ENCODE peak calls at places on chromosomes 12 and 14, in four cellular contexts. I, M, O and H are unnamed samples.
A peak's percentile ranks its signal among the peaks of the same experiment; 100 is the strongest.

GRCh38 chr12:2754208-2754607 is 40.6 kb upstream of the FKBP4 start:
- DNase-seq in I (no peak), M (no peak), O (no peak), H (no peak)

GRCh38 chr12:112427760-112428159 is 9.0 kb downstream of the PTPN11 start:
- DNase-seq in I (no peak), M (no peak), O (no peak), H (no peak)

GRCh38 chr12:132557969-132558856 is 52.2 kb downstream of the LRCOL1 start:
- DNase-seq in I (no peak), M (no peak), O (no peak), H (no peak)

GRCh38 chr12:90801776-90802175 is 153.2 kb downstream of the CCER1 start:
- DNase-seq in I (no peak), M (no peak), O (no peak), H (no peak)

GRCh38 chr14:67555518-67556090 is 22.5 kb downstream of the PLEKHH1 start:
- DNase-seq in I (peak; percentile 49), M (peak; percentile 15), O (no peak), H (no peak)

GRCh38 chr12:111792155-111792876 is 25.6 kb downstream of the ALDH2 start:
- DNase-seq in I (no peak), M (peak; percentile 83), O (no peak), H (no peak)

GRCh38 chr12:33006106-33006505 is 109.5 kb upstream of the PKP2 start:
- DNase-seq in I (no peak), M (no peak), O (no peak), H (no peak)

GRCh38 chr14:50943943-50944646 is at the start of gene PYGL:
- DNase-seq in I (peak; percentile 85), M (peak; percentile 71), O (peak; percentile 77), H (peak; percentile 77)

GRCh38 chr12:13061377-13061776 is 17.2 kb downstream of the FAM234B start:
- DNase-seq in I (no peak), M (no peak), O (no peak), H (no peak)

GRCh38 chr12:78185109-78185508 is 354.4 kb downstream of the NAV3 start:
- DNase-seq in I (no peak), M (no peak), O (no peak), H (no peak)

GRCh38 chr14:99879401-99880295 is 86.4 kb downstream of the EML1 start:
- DNase-seq in I (no peak), M (no peak), O (no peak), H (no peak)

GRCh38 chr12:96578526-96579125 is 89.2 kb downstream of the CFAP54 start:
- DNase-seq in I (peak; percentile 66), M (no peak), O (peak; percentile 20), H (no peak)

GRCh38 chr14:94421316-94421715 is 31.3 kb downstream of the SERPINA11 start:
- DNase-seq in I (no peak), M (no peak), O (no peak), H (no peak)

GRCh38 chr14:94427016-94427613 is 25.5 kb downstream of the SERPINA11 start:
- DNase-seq in I (no peak), M (no peak), O (no peak), H (no peak)

GRCh38 chr14:94426526-94426925 is 26.1 kb downstream of the SERPINA11 start:
- DNase-seq in I (no peak), M (no peak), O (no peak), H (no peak)

GRCh38 chr14:94424371-94424770 is 28.2 kb downstream of the SERPINA11 start:
- DNase-seq in I (no peak), M (no peak), O (no peak), H (no peak)

DNA sequence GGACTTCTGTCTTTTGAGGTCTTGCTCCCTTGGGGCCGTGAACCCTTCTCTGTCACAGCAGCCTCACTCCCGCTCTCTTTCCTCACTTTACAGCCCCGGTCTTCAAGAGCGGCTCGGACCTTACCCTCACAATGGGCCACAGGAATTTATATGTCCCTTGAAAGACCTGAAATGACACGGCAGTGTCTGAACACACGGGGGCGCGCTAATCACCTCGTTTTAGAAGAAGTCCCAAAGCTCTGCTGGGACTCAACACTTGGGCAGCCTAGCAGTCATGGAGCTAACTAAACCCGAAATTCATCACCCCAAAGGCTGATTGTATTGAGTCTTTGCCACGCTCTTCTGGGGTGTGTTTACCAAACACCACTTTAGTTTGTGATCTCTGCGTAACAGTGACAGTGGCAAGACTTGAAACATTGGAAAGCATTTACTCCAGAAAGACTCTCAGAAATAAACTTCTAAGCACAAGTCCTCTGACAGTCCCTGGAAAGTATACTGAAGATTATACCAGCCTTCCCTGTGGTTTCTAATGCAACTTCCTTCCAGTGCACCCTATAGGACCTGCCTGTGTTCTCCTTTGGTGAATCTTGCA is 29.0 kb downstream of the SERPINA11 start:
- DNase-seq in I (peak; percentile 87), M (peak; percentile 72), O (peak; percentile 81), H (peak; percentile 71)
- TF ChIP-seq CTCF in I (peak; percentile 84), M (peak; percentile 45), O (peak; percentile 56), H (peak; percentile 84)

DNA sequence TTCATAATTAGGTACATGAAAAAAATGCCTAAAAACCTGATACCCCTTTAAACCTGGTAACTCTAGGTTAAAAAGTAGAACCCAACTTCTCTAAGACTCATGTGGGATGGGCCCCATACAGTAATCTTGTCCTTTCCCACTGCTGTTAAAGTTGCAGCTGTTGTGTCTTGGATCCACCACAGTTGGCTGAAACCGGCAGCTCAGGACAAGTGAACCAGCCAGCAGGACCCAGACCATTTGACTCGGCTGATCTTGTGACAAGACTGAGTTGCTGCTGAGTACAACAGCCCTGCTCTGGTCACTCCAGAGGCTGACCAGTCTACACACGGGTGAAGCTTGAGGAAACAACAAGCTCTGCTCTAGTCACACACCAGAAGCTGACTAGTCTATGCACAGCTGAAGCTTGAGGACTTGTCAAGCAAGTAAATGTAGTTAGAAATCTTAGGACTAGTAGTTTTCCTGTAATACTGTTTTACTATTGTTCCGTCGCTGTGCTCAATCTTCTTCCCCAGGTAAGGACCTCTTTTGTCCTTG is 60.6 kb downstream of the DHRS2 start:
- DNase-seq in I (peak; percentile 8), M (no peak), O (no peak), H (no peak)
- TF ChIP-seq CTCF in I (no peak), M (no peak), O (no peak), H (no peak)

GRCh38 chr14:72883109-72883508 is 10.8 kb downstream of the DPF3 start:
- DNase-seq in I (no peak), M (no peak), O (no peak), H (no peak)
- TF ChIP-seq CTCF in I (no peak), M (no peak), O (no peak), H (no peak)

GRCh38 chr12:54021006-54021405 is 7.2 kb upstream of the HOXC6 start:
- DNase-seq in I (no peak), M (no peak), O (no peak), H (no peak)

GRCh38 chr12:54022960-54023884 is 5.0 kb upstream of the HOXC6 start:
- DNase-seq in I (no peak), M (no peak), O (no peak), H (no peak)

GRCh38 chr12:54020587-54020969 is 7.7 kb upstream of the HOXC6 start:
- DNase-seq in I (no peak), M (no peak), O (no peak), H (no peak)

GRCh38 chr12:54019924-54020586 is 8.2 kb upstream of the HOXC6 start:
- DNase-seq in I (peak; percentile 63), M (no peak), O (no peak), H (no peak)

DNA sequence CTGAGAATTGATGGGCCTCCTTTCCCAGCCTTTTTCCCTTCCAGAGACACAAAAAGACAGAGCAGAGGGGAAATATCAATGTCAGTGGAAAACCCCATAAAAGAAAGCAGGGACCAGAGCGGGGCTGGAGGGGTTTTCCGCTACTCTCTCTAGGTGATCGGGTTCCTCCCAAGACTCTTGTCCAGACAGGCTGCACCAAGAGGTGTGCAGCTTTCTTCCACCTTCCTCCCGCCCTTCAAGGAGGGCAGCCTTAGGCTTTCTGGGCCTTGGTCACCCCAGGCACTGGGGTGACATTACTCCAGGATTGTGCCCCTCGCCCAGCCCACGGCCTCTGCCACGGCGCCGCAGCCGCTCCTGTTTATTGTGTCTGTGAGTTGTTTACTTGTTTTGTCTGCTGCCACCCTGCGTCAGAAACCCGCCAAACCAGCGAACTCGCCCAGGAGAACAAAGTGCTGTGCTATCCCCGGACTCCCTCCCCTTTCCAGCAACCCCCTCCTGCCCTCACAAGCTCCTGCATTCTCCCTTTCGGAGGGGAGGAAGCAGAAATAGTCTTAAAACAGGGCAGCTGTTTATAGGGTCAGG is 6.7 kb upstream of the HOXC6 start:
- DNase-seq in I (no peak), M (no peak), O (peak; percentile 32), H (no peak)
- TF ChIP-seq CTCF in I (peak; percentile 12), M (peak; percentile 5), O (no peak), H (peak; percentile 25)

GRCh38 chr12:15299947-15300346 is 22.4 kb upstream of the PTPRO start:
- DNase-seq in I (no peak), M (no peak), O (no peak), H (no peak)
- TF ChIP-seq CTCF in I (no peak), M (no peak), O (no peak), H (no peak)